ENCODE peak calls at places on chromosome X, in seven cellular contexts. V is HT1080; K is Calu3; F is GM03348; A is activated T-helper 9 cell treated with anti-CD3 and anti-CD28 coated beads, Interleukin-2, amount 50 U/mL, for 16 hours; I is type B pancreatic cell; U is midbrain. Q is an unnamed sample.

GRCh38 chrX:134718329-134719317 is 60.4 kb upstream of the PLAC1 start:
- DNase-seq in V (peak), K (peak), F (peak), A (no peak), I (no peak), U (no peak), Q (peak)

GRCh38 chrX:110143454-110144210 is 140.7 kb downstream of the TMEM164 start:
- DNase-seq in V (no peak), K (no peak), F (peak), A (no peak), I (no peak), U (peak), Q (no peak)

GRCh38 chrX:132877954-132878536 is 80.4 kb downstream of the HS6ST2 start:
- DNase-seq in V (no peak), K (no peak), F (no peak), A (no peak), I (no peak), U (no peak), Q (no peak)

GRCh38 chrX:153032397-153033118 is 23.7 kb upstream of the PNMA3 start:
- DNase-seq in V (peak), K (peak), F (peak), A (peak), I (peak), U (peak), Q (no peak)

GRCh38 chrX:109922183-109922582 is 80.7 kb upstream of the TMEM164 start:
- DNase-seq in V (no peak), K (no peak), F (no peak), A (no peak), I (no peak), U (no peak), Q (no peak)

GRCh38 chrX:95059909-95060308 is 1385.9 kb downstream of the FAM133A start:
- DNase-seq in V (no peak), K (no peak), F (no peak), A (no peak), I (no peak), U (no peak), Q (no peak)

GRCh38 chrX:129659137-129659536 is 4.4 kb upstream of the APLN start:
- DNase-seq in V (no peak), K (no peak), F (no peak), A (no peak), I (no peak), U (no peak), Q (no peak)

GRCh38 chrX:39758791-39759525 is 338.8 kb downstream of the BCOR start:
- DNase-seq in V (no peak), K (no peak), F (no peak), A (no peak), I (no peak), U (no peak), Q (no peak)

GRCh38 chrX:9227276-9227675 is 193.3 kb upstream of the FAM9B start:
- DNase-seq in V (no peak), K (no peak), F (peak), A (no peak), I (no peak), U (no peak), Q (no peak)

GRCh38 chrX:121010218-121010617 is 24.7 kb upstream of the CT47A1 start:
- DNase-seq in V (peak), K (peak), F (no peak), A (no peak), I (no peak), U (peak), Q (no peak)

Q was measured in NK-92 treated with Interleukin-12 subunit alpha and Interleukin-12 subunit beta, amount 100 ng/mL, for 24 hours.